ENCODE peak calls at places on chromosome 2, in nine cellular contexts. T is activated CD4-positive, alpha-beta T cell treated with anti-CD3 and anti-CD28 coated beads for 48 hours; Y is astrocyte; M is neuronal stem cell; Z is stimulated activated CD4-positive, alpha-beta T cell treated with anti-CD3 and anti-CD28 coated beads, Interleukin-2, amount 100 ng/mL, for 24 hours; B is NCI-H1048; P is adipocyte; R is MCF 10A; W is fibroblast of lung. N is an unnamed sample.

GRCh38 chr2:165969227-165969626 is 15.7 kb upstream of the TTC21B start:
- DNase-seq in T (no peak), Y (no peak), M (no peak), Z (no peak), B (no peak), P (peak), R (no peak), W (peak), N (no peak)

GRCh38 chr2:85768713-85769112 is 14.9 kb downstream of the ATOH8 start:
- DNase-seq in T (no peak), Y (no peak), M (no peak), Z (no peak), B (no peak), P (peak), R (peak), W (no peak), N (peak)

GRCh38 chr2:188089896-188090295 is 201.8 kb upstream of the GULP1 start:
- DNase-seq in T (no peak), Y (peak), M (no peak), Z (no peak), B (no peak), P (no peak), R (peak), W (peak), N (no peak)

GRCh38 chr2:237673130-237673921 is 45.9 kb downstream of the LRRFIP1 start:
- DNase-seq in T (peak), Y (peak), M (no peak), Z (peak), B (no peak), P (peak), R (peak), W (peak), N (no peak)

GRCh38 chr2:120887844-120888243 is 152.2 kb downstream of the GLI2 start:
- DNase-seq in T (no peak), Y (no peak), M (no peak), Z (no peak), B (no peak), P (no peak), R (no peak), W (no peak), N (no peak)

GRCh38 chr2:30358822-30359221 is 88.2 kb upstream of the LCLAT1 start:
- DNase-seq in T (no peak), Y (no peak), M (no peak), Z (no peak), B (no peak), P (no peak), R (no peak), W (no peak), N (no peak)

GRCh38 chr2:65686928-65687521 is 254.6 kb upstream of the SPRED2 start:
- DNase-seq in T (no peak), Y (no peak), M (no peak), Z (no peak), B (no peak), P (no peak), R (peak), W (no peak), N (no peak)

GRCh38 chr2:218897394-218898108 is 16.9 kb downstream of the WNT10A start:
- DNase-seq in T (no peak), Y (no peak), M (no peak), Z (peak), B (no peak), P (no peak), R (peak), W (no peak), N (no peak)

GRCh38 chr2:112727276-112728028 is 6.6 kb downstream of the NT5DC4 start:
- DNase-seq in T (no peak), Y (no peak), M (no peak), Z (no peak), B (no peak), P (no peak), R (no peak), W (no peak), N (no peak)

GRCh38 chr2:8459474-8459873 is 222.4 kb upstream of the ID2 start:
- DNase-seq in T (no peak), Y (no peak), M (no peak), Z (no peak), B (no peak), P (no peak), R (no peak), W (no peak), N (no peak)

GRCh38 chr2:64025741-64026140 is 6.5 kb upstream of the VPS54 start:
- DNase-seq in T (no peak), Y (no peak), M (no peak), Z (no peak), B (no peak), P (no peak), R (no peak), W (no peak), N (peak)

GRCh38 chr2:241410739-241411176 is 54.7 kb downstream of the FARP2 start:
- DNase-seq in T (no peak), Y (peak), M (no peak), Z (no peak), B (no peak), P (no peak), R (no peak), W (peak), N (no peak)

GRCh38 chr2:50529600-50530218 is 502.2 kb downstream of the NRXN1 start:
- DNase-seq in T (no peak), Y (peak), M (peak), Z (no peak), B (no peak), P (peak), R (peak), W (peak), N (peak)

GRCh38 chr2:86221066-86221684 is 21.9 kb downstream of the MRPL35 start:
- DNase-seq in T (peak), Y (peak), M (peak), Z (peak), B (no peak), P (peak), R (peak), W (peak), N (peak)

GRCh38 chr2:147495741-147496140 is 349.1 kb upstream of the ACVR2A start:
- DNase-seq in T (no peak), Y (peak), M (no peak), Z (no peak), B (no peak), P (no peak), R (no peak), W (peak), N (peak)

GRCh38 chr2:130976591-130977237 is 116.5 kb downstream of the FAM168B start:
- DNase-seq in T (no peak), Y (no peak), M (no peak), Z (no peak), B (no peak), P (no peak), R (no peak), W (no peak), N (no peak)

GRCh38 chr2:30422437-30422805 is 24.6 kb upstream of the LCLAT1 start:
- DNase-seq in T (peak), Y (no peak), M (no peak), Z (peak), B (no peak), P (peak), R (peak), W (no peak), N (no peak)

GRCh38 chr2:19022334-19022733 is 336.1 kb downstream of the OSR1 start:
- DNase-seq in T (no peak), Y (no peak), M (no peak), Z (no peak), B (no peak), P (peak), R (no peak), W (no peak), N (no peak)

GRCh38 chr2:231228223-231228622 is 29.8 kb downstream of the ARMC9 start:
- DNase-seq in T (no peak), Y (no peak), M (no peak), Z (no peak), B (no peak), P (no peak), R (no peak), W (no peak), N (no peak)

GRCh38 chr2:86000131-86000937 is 105.4 kb downstream of the POLR1A start:
- DNase-seq in T (no peak), Y (peak), M (no peak), Z (no peak), B (no peak), P (no peak), R (no peak), W (no peak), N (no peak)

GRCh38 chr2:174634130-174635014 is 36.8 kb upstream of the WIPF1 start:
- DNase-seq in T (peak), Y (no peak), M (no peak), Z (peak), B (no peak), P (no peak), R (no peak), W (no peak), N (no peak)

GRCh38 chr2:174952607-174953006 is 52.6 kb downstream of the CHN1 start:
- DNase-seq in T (no peak), Y (peak), M (no peak), Z (no peak), B (no peak), P (no peak), R (no peak), W (peak), N (no peak)

GRCh38 chr2:25758348-25758747 is 85.0 kb upstream of the DTNB start:
- DNase-seq in T (no peak), Y (no peak), M (no peak), Z (no peak), B (no peak), P (no peak), R (no peak), W (no peak), N (no peak)

GRCh38 chr2:219644801-219645480 is 17.5 kb downstream of the SLC4A3 start:
- DNase-seq in T (no peak), Y (no peak), M (no peak), Z (no peak), B (no peak), P (no peak), R (no peak), W (peak), N (no peak)

GRCh38 chr2:9331704-9332103 is 91.6 kb downstream of the ITGB1BP1 start:
- DNase-seq in T (no peak), Y (peak), M (no peak), Z (no peak), B (no peak), P (no peak), R (no peak), W (peak), N (peak)

GRCh38 chr2:54557601-54558187 is 101.6 kb downstream of the SPTBN1 start:
- DNase-seq in T (peak), Y (peak), M (peak), Z (peak), B (peak), P (peak), R (peak), W (peak), N (peak)

GRCh38 chr2:152389483-152389882 is 54.5 kb downstream of the FMNL2 start:
- DNase-seq in T (no peak), Y (no peak), M (no peak), Z (no peak), B (no peak), P (no peak), R (no peak), W (no peak), N (no peak)